ENCODE peak calls at places on chromosomes 4 and X, in nine cellular contexts. J is NCI-H1092, M is chondrocyte, V is naive B cell, G is stromal cell of bone marrow, A is GM12865, D is NCI-H1930, T is HEK293T, N is NAMALWA. W is an unnamed sample.

GRCh38 chrX:97691901-97692455 is 808.3 kb downstream of the RPA4 start:
- DNase-seq in T (no peak), V (no peak), G (no peak), D (no peak), A (no peak), J (no peak), N (no peak), M (no peak), W (no peak)

GRCh38 chr4:83603130-83603529 is 67.2 kb downstream of the GPAT3 start:
- DNase-seq in D (no peak), T (no peak), A (no peak), M (no peak), J (no peak), N (no peak), V (no peak), G (no peak), W (no peak)

GRCh38 chr4:179040259-179040658 is 1598.0 kb upstream of the AGA start:
- DNase-seq in J (no peak), M (no peak), D (peak), A (no peak), V (no peak), T (no peak), N (no peak), G (no peak), W (no peak)

GRCh38 chr4:54152846-54153600 is 53.1 kb downstream of the GSX2 start:
- DNase-seq in A (no peak), D (no peak), T (no peak), J (no peak), G (no peak), M (no peak), V (no peak), N (no peak), W (no peak)

GRCh38 chrX:154368630-154369452 is 5.6 kb downstream of the FLNA start:
- DNase-seq in V (peak), M (no peak), J (no peak), A (peak), T (no peak), G (peak), D (no peak), N (peak), W (peak)

GRCh38 chrX:24371391-24371972 is 11.0 kb downstream of the SUPT20HL1 start:
- DNase-seq in T (peak), J (peak), M (no peak), N (peak), A (peak), G (no peak), V (peak), D (peak), W (peak)

GRCh38 chrX:129525162-129525561 is 1.9 kb upstream of the SMARCA1 start:
- DNase-seq in G (no peak), J (no peak), T (no peak), V (no peak), M (no peak), N (no peak), A (no peak), D (no peak), W (no peak)

GRCh38 chrX:45172890-45173289 is 27.8 kb downstream of the DIPK2B start:
- DNase-seq in D (no peak), G (no peak), N (no peak), A (no peak), V (no peak), M (no peak), T (no peak), J (no peak), W (no peak)

GRCh38 chr4:151931563-151931962 is 170.8 kb upstream of the GATB start:
- DNase-seq in J (no peak), M (no peak), D (no peak), N (peak), V (no peak), G (no peak), T (no peak), A (peak), W (peak)

GRCh38 chr4:103443324-103443723 is 245.2 kb upstream of the CENPE start:
- DNase-seq in T (no peak), V (no peak), G (no peak), J (no peak), M (no peak), D (no peak), A (no peak), N (peak), W (no peak)

GRCh38 chrX:47880927-47881326 is 44.2 kb downstream of the ZNF81 start:
- DNase-seq in G (no peak), T (no peak), V (no peak), J (no peak), D (no peak), N (no peak), M (no peak), A (no peak), W (no peak)

GRCh38 chr4:167595898-167596297 is 361.6 kb upstream of the SPOCK3 start:
- DNase-seq in V (no peak), M (no peak), A (no peak), D (no peak), J (no peak), N (no peak), G (no peak), T (no peak), W (no peak)

GRCh38 chrX:2696698-2697215 is 5.7 kb downstream of the CD99 start:
- DNase-seq in A (peak), G (peak), V (peak), D (no peak), J (no peak), M (no peak), N (peak), T (no peak), W (peak)

GRCh38 chr4:112170451-112170993 is 25.3 kb downstream of the FAM241A start:
- DNase-seq in N (peak), G (peak), A (no peak), V (no peak), T (no peak), D (no peak), J (no peak), M (no peak), W (no peak)

GRCh38 chrX:42096262-42096939 is 173.0 kb upstream of the CASK start:
- DNase-seq in J (no peak), D (no peak), V (no peak), N (no peak), M (no peak), A (no peak), T (no peak), G (peak), W (no peak)

GRCh38 chrX:9844936-9845573 is 58.8 kb downstream of the SHROOM2 start:
- DNase-seq in D (no peak), A (no peak), M (no peak), N (no peak), V (no peak), J (no peak), T (no peak), G (no peak), W (no peak)

W was measured in Jurkat, Clone E6-1.